ENCODE peak calls at places on chromosome 11, in five cellular contexts. One of them, this sample, is unnamed.

GRCh38 chr11:95536049-95536448 is 253.5 kb downstream of the FAM76B start:
- DNase-seq in dorsolateral prefrontal cortex: no peak
- DNase-seq in adrenal gland: no peak
- DNase-seq in body of pancreas: no peak
- DNase-seq in aorta: no peak
- DNase-seq in this sample: no peak

GRCh38 chr11:9796276-9796675 is 132.4 kb downstream of the SWAP70 start:
- DNase-seq in adrenal gland: no peak
- DNase-seq in aorta: no peak
- DNase-seq in dorsolateral prefrontal cortex: no peak
- DNase-seq in body of pancreas: no peak
- DNase-seq in this sample: no peak

GRCh38 chr11:118715837-118716260 is 36.4 kb upstream of the TREH start:
- DNase-seq in aorta: no peak
- DNase-seq in adrenal gland: peak
- DNase-seq in body of pancreas: no peak
- DNase-seq in dorsolateral prefrontal cortex: no peak
- DNase-seq in this sample: no peak

GRCh38 chr11:10401275-10401674 is 53.8 kb upstream of the AMPD3 start:
- DNase-seq in body of pancreas: no peak
- DNase-seq in dorsolateral prefrontal cortex: no peak
- DNase-seq in aorta: no peak
- DNase-seq in adrenal gland: peak
- DNase-seq in this sample: no peak

GRCh38 chr11:118002541-118003019 is 16.4 kb downstream of the IL10RA start:
- DNase-seq in dorsolateral prefrontal cortex: no peak
- DNase-seq in adrenal gland: no peak
- DNase-seq in aorta: no peak
- DNase-seq in body of pancreas: peak
- DNase-seq in this sample: no peak

GRCh38 chr11:10050561-10050960 is 243.5 kb downstream of the SBF2 start:
- DNase-seq in dorsolateral prefrontal cortex: no peak
- DNase-seq in adrenal gland: no peak
- DNase-seq in aorta: no peak
- DNase-seq in body of pancreas: no peak
- DNase-seq in this sample: no peak

GRCh38 chr11:118618991-118619375 is 11.6 kb downstream of the PHLDB1 start:
- DNase-seq in body of pancreas: peak
- DNase-seq in dorsolateral prefrontal cortex: no peak
- DNase-seq in aorta: peak
- DNase-seq in adrenal gland: no peak
- DNase-seq in this sample: no peak

GRCh38 chr11:122556605-122557004 is 98.9 kb upstream of the UBASH3B start:
- DNase-seq in aorta: peak
- DNase-seq in dorsolateral prefrontal cortex: no peak
- DNase-seq in adrenal gland: no peak
- DNase-seq in body of pancreas: peak
- DNase-seq in this sample: no peak

GRCh38 chr11:10540546-10540914 is 457 bp downstream of the RNF141 start:
- DNase-seq in adrenal gland: peak
- DNase-seq in body of pancreas: peak
- DNase-seq in dorsolateral prefrontal cortex: peak
- DNase-seq in aorta: no peak
- DNase-seq in this sample: no peak

GRCh38 chr11:110621826-110622225 is 90.4 kb downstream of the ARHGAP20 start:
- DNase-seq in adrenal gland: no peak
- DNase-seq in body of pancreas: no peak
- DNase-seq in aorta: no peak
- DNase-seq in dorsolateral prefrontal cortex: no peak
- DNase-seq in this sample: no peak

GRCh38 chr11:27963370-27963769 is 144.6 kb downstream of the KIF18A start:
- DNase-seq in adrenal gland: no peak
- DNase-seq in body of pancreas: no peak
- DNase-seq in aorta: no peak
- DNase-seq in dorsolateral prefrontal cortex: no peak
- DNase-seq in this sample: no peak

GRCh38 chr11:57407010-57407409 is 16.6 kb upstream of the PRG2 start:
- DNase-seq in adrenal gland: no peak
- DNase-seq in body of pancreas: no peak
- DNase-seq in dorsolateral prefrontal cortex: no peak
- DNase-seq in aorta: no peak
- DNase-seq in this sample: no peak

GRCh38 chr11:32210601-32211000 is 119.7 kb downstream of the RCN1 start:
- DNase-seq in dorsolateral prefrontal cortex: no peak
- DNase-seq in body of pancreas: no peak
- DNase-seq in aorta: no peak
- DNase-seq in adrenal gland: no peak
- DNase-seq in this sample: no peak

GRCh38 chr11:70736937-70737640 is 338.8 kb downstream of the CTTN start:
- DNase-seq in aorta: no peak
- DNase-seq in adrenal gland: no peak
- DNase-seq in body of pancreas: no peak
- DNase-seq in dorsolateral prefrontal cortex: no peak
- DNase-seq in this sample: no peak

GRCh38 chr11:32562839-32563599 is 20.6 kb upstream of the EIF3M start:
- DNase-seq in body of pancreas: no peak
- DNase-seq in aorta: no peak
- DNase-seq in dorsolateral prefrontal cortex: no peak
- DNase-seq in adrenal gland: no peak
- DNase-seq in this sample: no peak

GRCh38 chr11:12157241-12157661 is 46.9 kb downstream of the MICAL2 start:
- DNase-seq in aorta: no peak
- DNase-seq in adrenal gland: no peak
- DNase-seq in body of pancreas: no peak
- DNase-seq in dorsolateral prefrontal cortex: no peak
- DNase-seq in this sample: no peak

GRCh38 chr11:12160231-12160630 is 49.8 kb downstream of the MICAL2 start:
- DNase-seq in body of pancreas: no peak
- DNase-seq in aorta: no peak
- DNase-seq in adrenal gland: no peak
- DNase-seq in dorsolateral prefrontal cortex: no peak
- DNase-seq in this sample: no peak

GRCh38 chr11:12159351-12160099 is 49.1 kb downstream of the MICAL2 start:
- DNase-seq in body of pancreas: no peak
- DNase-seq in aorta: peak
- DNase-seq in dorsolateral prefrontal cortex: peak
- DNase-seq in adrenal gland: no peak
- DNase-seq in this sample: no peak

GRCh38 chr11:12160680-12161079 is 50.3 kb downstream of the MICAL2 start:
- DNase-seq in dorsolateral prefrontal cortex: no peak
- DNase-seq in adrenal gland: no peak
- DNase-seq in aorta: peak
- DNase-seq in body of pancreas: no peak
- DNase-seq in this sample: no peak

GRCh38 chr11:12158926-12159325 is 48.5 kb downstream of the MICAL2 start:
- DNase-seq in body of pancreas: no peak
- DNase-seq in adrenal gland: no peak
- DNase-seq in aorta: no peak
- DNase-seq in dorsolateral prefrontal cortex: no peak
- DNase-seq in this sample: no peak
- H3K27ac ChIP-seq in body of pancreas: no peak
- H3K27ac ChIP-seq in adrenal gland: no peak
- H3K27ac ChIP-seq in aorta: peak
- H3K27ac ChIP-seq in dorsolateral prefrontal cortex: peak
- H3K27ac ChIP-seq in this sample: no peak

DNA sequence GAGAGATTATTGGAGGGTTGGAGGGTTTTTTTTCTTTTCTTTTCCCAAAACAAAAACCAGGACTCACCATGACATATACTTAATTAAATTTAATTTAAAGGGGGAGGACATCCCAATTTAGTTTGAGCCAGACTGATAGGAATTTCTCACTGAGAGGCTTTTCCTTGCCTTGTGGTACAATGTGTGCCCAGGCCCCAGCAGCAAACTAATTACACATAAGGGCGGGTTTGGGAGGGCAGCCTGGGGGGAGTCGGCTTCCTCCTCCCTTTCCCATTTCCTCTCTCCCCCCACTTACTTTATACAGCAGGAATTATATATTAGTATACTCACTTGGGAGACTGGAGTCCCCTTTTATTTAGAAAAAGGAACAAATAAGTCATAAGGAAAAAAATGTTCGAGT is 2.9 kb downstream of the TEAD1 start:
- DNase-seq in dorsolateral prefrontal cortex: no peak
- DNase-seq in aorta: no peak
- DNase-seq in body of pancreas: no peak
- DNase-seq in adrenal gland: no peak
- DNase-seq in this sample: no peak
- H3K27ac ChIP-seq in dorsolateral prefrontal cortex: peak
- H3K27ac ChIP-seq in aorta: no peak
- H3K27ac ChIP-seq in body of pancreas: no peak
- H3K27ac ChIP-seq in adrenal gland: no peak
- H3K27ac ChIP-seq in this sample: no peak

GRCh38 chr11:78420255-78420764 is 2.7 kb upstream of the GAB2 start:
- DNase-seq in aorta: peak
- DNase-seq in dorsolateral prefrontal cortex: peak
- DNase-seq in body of pancreas: peak
- DNase-seq in adrenal gland: peak
- DNase-seq in this sample: no peak
- H3K27ac ChIP-seq in aorta: peak
- H3K27ac ChIP-seq in dorsolateral prefrontal cortex: peak
- H3K27ac ChIP-seq in body of pancreas: no peak
- H3K27ac ChIP-seq in adrenal gland: no peak
- H3K27ac ChIP-seq in this sample: no peak

GRCh38 chr11:100586346-100587101 is 100.6 kb upstream of the ARHGAP42 start:
- DNase-seq in body of pancreas: no peak
- DNase-seq in dorsolateral prefrontal cortex: no peak
- DNase-seq in adrenal gland: no peak
- DNase-seq in aorta: no peak
- DNase-seq in this sample: no peak

GRCh38 chr11:100581318-100581717 is 105.8 kb upstream of the ARHGAP42 start:
- DNase-seq in body of pancreas: no peak
- DNase-seq in aorta: peak
- DNase-seq in adrenal gland: peak
- DNase-seq in dorsolateral prefrontal cortex: no peak
- DNase-seq in this sample: no peak

GRCh38 chr11:100584201-100584600 is 102.9 kb upstream of the ARHGAP42 start:
- DNase-seq in adrenal gland: no peak
- DNase-seq in body of pancreas: no peak
- DNase-seq in aorta: no peak
- DNase-seq in dorsolateral prefrontal cortex: no peak
- DNase-seq in this sample: no peak

DNA sequence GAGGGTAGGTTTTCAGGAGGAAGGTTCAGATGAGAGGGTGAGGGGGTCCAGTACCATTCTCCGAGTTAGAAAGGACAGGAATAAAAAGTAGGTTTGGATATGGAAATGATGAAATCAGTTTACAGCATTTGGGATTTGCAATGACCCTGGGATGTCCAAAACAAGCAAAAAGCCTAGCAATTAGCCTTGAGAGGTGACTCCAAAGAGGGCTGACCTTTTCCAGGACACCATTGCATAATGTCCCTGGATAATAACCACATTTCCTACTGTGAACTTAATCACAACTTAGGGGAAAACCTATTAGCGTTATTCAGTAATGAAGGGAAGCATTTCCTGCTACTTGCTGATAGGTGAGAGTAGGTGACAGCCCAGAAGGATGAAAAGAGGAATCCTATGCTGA is 101.4 kb upstream of the ARHGAP42 start:
- DNase-seq in dorsolateral prefrontal cortex: no peak
- DNase-seq in body of pancreas: no peak
- DNase-seq in aorta: no peak
- DNase-seq in adrenal gland: peak
- DNase-seq in this sample: no peak
- H3K27ac ChIP-seq in dorsolateral prefrontal cortex: no peak
- H3K27ac ChIP-seq in body of pancreas: no peak
- H3K27ac ChIP-seq in aorta: no peak
- H3K27ac ChIP-seq in adrenal gland: no peak
- H3K27ac ChIP-seq in this sample: no peak

DNA sequence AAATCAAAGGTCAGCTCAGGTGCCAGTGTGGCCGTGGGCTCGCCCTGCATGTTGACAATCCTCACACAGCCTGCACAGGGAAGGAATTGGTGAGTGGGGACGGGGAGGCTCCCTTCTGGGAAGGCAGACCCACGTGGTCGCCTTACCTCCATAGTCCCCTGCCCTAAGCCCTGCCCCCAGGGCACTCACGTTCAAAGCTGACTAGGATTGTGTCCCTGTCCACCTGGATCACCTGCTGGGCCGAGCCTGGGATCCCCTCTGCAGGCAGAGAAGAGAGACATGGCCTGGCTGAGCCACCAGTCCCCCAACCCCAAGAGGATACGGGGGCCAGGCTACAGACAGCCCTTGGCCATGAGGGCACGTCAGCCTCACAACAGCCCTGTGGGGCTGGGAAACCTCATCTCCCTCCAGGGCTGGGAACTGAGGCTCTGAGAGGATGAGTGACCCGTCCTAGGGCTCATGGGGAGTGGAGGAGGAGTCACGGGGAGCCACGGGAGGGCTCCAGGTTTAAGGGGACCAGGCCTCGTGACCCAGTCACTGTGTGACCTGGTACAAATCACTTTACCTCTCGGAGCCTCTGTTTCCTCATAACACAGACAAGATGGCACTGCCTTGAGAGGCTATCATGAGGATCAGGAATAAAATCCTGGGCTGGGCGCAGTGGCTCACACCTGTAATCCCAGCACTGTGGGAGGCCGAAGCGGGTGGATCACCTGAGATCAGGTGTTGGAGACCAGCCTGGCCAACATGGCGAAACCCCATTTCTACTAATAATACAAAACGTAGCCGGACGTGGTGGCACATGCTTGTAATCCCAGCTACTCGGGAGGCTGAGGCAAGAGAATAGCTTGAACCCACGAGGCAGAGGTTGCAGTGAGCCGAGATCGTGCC is 12.1 kb upstream of the SF1 start:
- DNase-seq in dorsolateral prefrontal cortex: no peak
- DNase-seq in aorta: no peak
- DNase-seq in body of pancreas: no peak
- DNase-seq in adrenal gland: no peak
- DNase-seq in this sample: no peak
- H3K27ac ChIP-seq in dorsolateral prefrontal cortex: no peak
- H3K27ac ChIP-seq in aorta: no peak
- H3K27ac ChIP-seq in body of pancreas: no peak
- H3K27ac ChIP-seq in adrenal gland: no peak
- H3K27ac ChIP-seq in this sample: no peak

GRCh38 chr11:105900515-105901035 is 121.5 kb downstream of the MSANTD4 start:
- DNase-seq in dorsolateral prefrontal cortex: no peak
- DNase-seq in aorta: no peak
- DNase-seq in body of pancreas: no peak
- DNase-seq in adrenal gland: no peak
- DNase-seq in this sample: no peak
- H3K27ac ChIP-seq in dorsolateral prefrontal cortex: peak
- H3K27ac ChIP-seq in aorta: no peak
- H3K27ac ChIP-seq in body of pancreas: no peak
- H3K27ac ChIP-seq in adrenal gland: no peak
- H3K27ac ChIP-seq in this sample: no peak

This sample was measured in effector memory CD4-positive, alpha-beta T cell.